ENCODE peak calls at places on chromosomes 5 and 9, in four cellular contexts. Z is Panc1; A is cerebellar cortex; C is activated T-cell treated with anti-CD3 and anti-CD28 coated beads, Interleukin-2, amount 50 U/mL, for 24 hours. V is an unnamed sample.

GRCh38 chr5:154829181-154829588 is 21.2 kb downstream of the FAXDC2 start:
- DNase-seq in C (no peak), Z (no peak), A (no peak), V (no peak)

GRCh38 chr5:57246426-57246825 is 72.6 kb downstream of the GPBP1 start:
- DNase-seq in Z (no peak), C (no peak), A (no peak), V (no peak)

GRCh38 chr5:71924980-71925379 is 182.3 kb upstream of the MAP1B start:
- DNase-seq in Z (peak; percentile 28), C (no peak), A (no peak), V (no peak)

GRCh38 chr5:174323878-174324281 is 278.4 kb downstream of the NSG2 start:
- DNase-seq in C (no peak), Z (peak; percentile 17), A (peak; percentile 92), V (peak; percentile 91)

GRCh38 chr5:116389601-116390000 is 185.0 kb downstream of the SEMA6A start:
- DNase-seq in A (no peak), C (no peak), Z (no peak), V (no peak)

GRCh38 chr9:8845808-8846207 is 1046.2 kb upstream of the DMAC1 start:
- DNase-seq in Z (no peak), C (no peak), A (no peak), V (no peak)

GRCh38 chr9:120873512-120873911 is 3.5 kb downstream of the PHF19 start:
- DNase-seq in C (no peak), A (no peak), Z (no peak), V (no peak)

GRCh38 chr5:44797723-44798122 is 11.0 kb upstream of the MRPS30 start:
- DNase-seq in Z (no peak), A (no peak), C (no peak), V (no peak)

GRCh38 chr5:55668356-55668755 is 43.8 kb downstream of the SLC38A9 start:
- DNase-seq in Z (no peak), C (no peak), A (no peak), V (no peak)

GRCh38 chr5:180873628-180874520 is 12.8 kb upstream of the ZFP62 start:
- DNase-seq in C (no peak), A (no peak), Z (no peak), V (no peak)

GRCh38 chr5:1413211-1413610 is 32.0 kb downstream of the SLC6A3 start:
- DNase-seq in A (no peak), C (no peak), Z (no peak), V (no peak)

GRCh38 chr5:119161430-119161829 is 90.5 kb downstream of the DMXL1 start:
- DNase-seq in C (no peak), A (no peak), Z (no peak), V (no peak)

GRCh38 chr9:124662561-124662960 is 108.5 kb downstream of the NR6A1 start:
- DNase-seq in C (no peak), A (peak; percentile 82), Z (no peak), V (peak; percentile 37)

GRCh38 chr9:86464242-86464641 is 110.0 kb upstream of the TUT7 start:
- DNase-seq in C (no peak), A (no peak), Z (no peak), V (no peak)

GRCh38 chr9:118891213-118891612 is 478.0 kb downstream of the BRINP1 start:
- DNase-seq in Z (no peak), C (no peak), A (no peak), V (no peak)

GRCh38 chr9:16417749-16418148 is 452.7 kb downstream of the BNC2 start:
- DNase-seq in A (no peak), Z (no peak), C (no peak), V (no peak)

GRCh38 chr9:87698069-87698809 is 27.7 kb upstream of the CTSL start:
- DNase-seq in C (no peak), A (no peak), Z (no peak), V (no peak)

GRCh38 chr9:34377402-34377741 is 674 bp upstream of the MYORG start:
- DNase-seq in Z (no peak), C (no peak), A (no peak), V (no peak)

GRCh38 chr9:89808801-89809200 is 204.0 kb downstream of the GADD45G start:
- DNase-seq in Z (no peak), A (no peak), C (no peak), V (no peak)

GRCh38 chr5:138280915-138281314 is 6.5 kb upstream of the GFRA3 start:
- DNase-seq in Z (no peak), C (no peak), A (no peak), V (no peak)

GRCh38 chr9:95031711-95032461 is 285.6 kb downstream of the FANCC start:
- DNase-seq in A (no peak), Z (no peak), C (no peak), V (no peak)

GRCh38 chr5:59587489-59588337 is 305.8 kb downstream of the PDE4D start:
- DNase-seq in A (peak; percentile 94), C (no peak), Z (no peak), V (peak; percentile 85)

GRCh38 chr5:17315710-17316221 is 98.3 kb downstream of the BASP1 start:
- DNase-seq in Z (no peak), A (no peak), C (no peak), V (no peak)

GRCh38 chr5:618450-618849 is 6.3 kb downstream of the CEP72 start:
- DNase-seq in Z (no peak), A (no peak), C (no peak), V (no peak)

GRCh38 chr5:76537073-76537543 is 86.1 kb downstream of the F2RL2 start:
- DNase-seq in Z (no peak), A (no peak), C (no peak), V (no peak)

GRCh38 chr9:135342206-135343130 is 137.1 kb upstream of the PPP1R26 start:
- DNase-seq in A (peak; percentile 32), Z (no peak), C (no peak), V (peak; percentile 45)

GRCh38 chr5:13731229-13731628 is 213.3 kb downstream of the DNAH5 start:
- DNase-seq in A (no peak), Z (no peak), C (no peak), V (no peak)

V was measured in cerebellum.